ENCODE peak calls at places on chromosomes 5 and 9, in six cellular contexts. Y is GM12892; T is sigmoid colon; N is GM23248; L is midbrain; U is activated T-helper 1 cell treated with anti-CD3 and anti-CD28 coated beads, Interleukin-2, amount 50 U/mL, for 16 hours. S is an unnamed sample.

GRCh38 chr9:98256632-98257218 is 1.3 kb upstream of the TBC1D2 start:
- DNase-seq in Y (no peak), L (no peak), T (no peak), U (no peak), N (peak; percentile 33), S (no peak)

GRCh38 chr9:3526903-3527652 is 1.3 kb upstream of the RFX3 start:
- DNase-seq in L (peak; percentile 66), U (no peak), Y (no peak), N (peak; percentile 47), T (no peak), S (no peak)

GRCh38 chr5:111942661-111943401 is 185.8 kb upstream of the NREP start:
- DNase-seq in L (no peak), Y (no peak), U (no peak), T (no peak), N (peak; percentile 80), S (no peak)

GRCh38 chr5:60652206-60652605 is 47.8 kb downstream of the DEPDC1B start:
- DNase-seq in N (peak; percentile 94), T (no peak), Y (no peak), U (no peak), L (no peak), S (peak; percentile 42)

GRCh38 chr5:56420323-56420722 is 187.2 kb upstream of the ANKRD55 start:
- DNase-seq in L (no peak), U (no peak), N (no peak), T (no peak), Y (no peak), S (no peak)

GRCh38 chr5:164998142-164998541 is 1492.7 kb downstream of the MAT2B start:
- DNase-seq in U (no peak), T (no peak), L (no peak), N (no peak), Y (no peak), S (no peak)

GRCh38 chr9:70609542-70610286 is 195.3 kb upstream of the KLF9 start:
- DNase-seq in U (no peak), N (peak; percentile 98), L (no peak), T (peak; percentile 89), Y (no peak), S (peak; percentile 72)

GRCh38 chr5:150486402-150487198 is 21.3 kb upstream of the NDST1 start:
- DNase-seq in T (no peak), L (peak; percentile 41), U (peak; percentile 26), N (peak; percentile 70), Y (peak; percentile 50), S (peak; percentile 86)

GRCh38 chr5:96079962-96080361 is 118.3 kb upstream of the ELL2 start:
- DNase-seq in N (no peak), L (no peak), Y (no peak), T (no peak), U (no peak), S (no peak)

GRCh38 chr5:143680672-143681259 is 131.2 kb upstream of the HMHB1 start:
- DNase-seq in L (no peak), N (no peak), U (no peak), T (no peak), Y (no peak), S (no peak)

GRCh38 chr9:17795708-17796107 is 216.8 kb downstream of the SH3GL2 start:
- DNase-seq in T (no peak), U (no peak), Y (no peak), L (no peak), N (no peak), S (peak; percentile 58)

GRCh38 chr5:123673107-123673506 is 161.1 kb downstream of the CSNK1G3 start:
- DNase-seq in L (no peak), U (no peak), N (peak; percentile 1), T (no peak), Y (no peak), S (peak; percentile 28)

GRCh38 chr5:124692324-124692723 is 54.1 kb downstream of the ZNF608 start:
- DNase-seq in T (no peak), U (no peak), L (no peak), Y (no peak), N (peak; percentile 39), S (peak; percentile 49)

GRCh38 chr5:86679529-86679928 is 61.8 kb downstream of the COX7C start:
- DNase-seq in N (peak; percentile 76), U (no peak), L (peak; percentile 47), Y (no peak), T (peak; percentile 67), S (peak; percentile 94)

GRCh38 chr5:66912787-66913186 is 283.8 kb downstream of the CD180 start:
- DNase-seq in T (no peak), U (no peak), Y (no peak), L (no peak), N (no peak), S (peak; percentile 46)

GRCh38 chr9:2765250-2765880 is 48.1 kb downstream of the KCNV2 start:
- DNase-seq in N (no peak), U (no peak), L (no peak), T (no peak), Y (no peak), S (no peak)

GRCh38 chr5:137341831-137342230 is 157.3 kb downstream of the SPOCK1 start:
- DNase-seq in T (no peak), Y (no peak), L (no peak), N (no peak), U (no peak), S (no peak)

GRCh38 chr5:138726848-138727247 is 26.4 kb upstream of the CTNNA1 start:
- DNase-seq in L (no peak), U (no peak), N (no peak), T (no peak), Y (no peak), S (no peak)

GRCh38 chr5:111694183-111694582 is 62.8 kb downstream of the NREP start:
- DNase-seq in N (peak; percentile 91), T (no peak), L (no peak), Y (no peak), U (no peak), S (no peak)

GRCh38 chr5:88888291-88888690 is 5.3 kb upstream of the MEF2C start:
- DNase-seq in N (no peak), L (no peak), T (no peak), U (no peak), Y (no peak), S (no peak)

GRCh38 chr9:126957687-126958053 is 43.1 kb downstream of the RALGPS1 start:
- DNase-seq in L (no peak), U (no peak), Y (no peak), T (no peak), N (peak; percentile 59), S (peak; percentile 40)

GRCh38 chr9:88344013-88344412 is 44.2 kb upstream of the SPIN1 start:
- DNase-seq in L (no peak), U (no peak), Y (no peak), T (no peak), N (no peak), S (no peak)

GRCh38 chr5:75300084-75300483 is 36.9 kb upstream of the HMGCR start:
- DNase-seq in T (no peak), L (no peak), U (no peak), N (no peak), Y (no peak), S (no peak)